ENCODE peak calls at places on chromosomes 16 and 17, in six cellular contexts. One of them, this sample, is unnamed.
A peak's percentile ranks its signal among the peaks of the same experiment; 100 is the strongest.

GRCh38 chr17:28812980-28813377 is 29.6 kb downstream of the FAM222B start:
- DNase-seq in adrenal gland: no peak
- DNase-seq in stomach: no peak
- DNase-seq in heart left ventricle: no peak
- DNase-seq in sigmoid colon: no peak
- DNase-seq in mucosa of descending colon: no peak
- DNase-seq in this sample: no peak

GRCh38 chr16:53695070-53695469 is 8.6 kb downstream of the RPGRIP1L start:
- DNase-seq in adrenal gland: no peak
- DNase-seq in stomach: no peak
- DNase-seq in heart left ventricle: no peak
- DNase-seq in sigmoid colon: no peak
- DNase-seq in mucosa of descending colon: no peak
- DNase-seq in this sample: peak; percentile 45

GRCh38 chr17:68101075-68101991 is 65.8 kb downstream of the KPNA2 start:
- DNase-seq in adrenal gland: peak; percentile 98
- DNase-seq in stomach: peak; percentile 95
- DNase-seq in heart left ventricle: peak; percentile 95
- DNase-seq in sigmoid colon: peak; percentile 97
- DNase-seq in mucosa of descending colon: peak; percentile 96
- DNase-seq in this sample: peak; percentile 76

GRCh38 chr16:89297870-89298545 is 80.5 kb downstream of the ZNF778 start:
- DNase-seq in adrenal gland: no peak
- DNase-seq in stomach: no peak
- DNase-seq in heart left ventricle: no peak
- DNase-seq in sigmoid colon: no peak
- DNase-seq in mucosa of descending colon: no peak
- DNase-seq in this sample: no peak

GRCh38 chr16:84519855-84520254 is 15.4 kb upstream of the MEAK7 start:
- DNase-seq in adrenal gland: no peak
- DNase-seq in stomach: no peak
- DNase-seq in heart left ventricle: no peak
- DNase-seq in sigmoid colon: no peak
- DNase-seq in mucosa of descending colon: peak; percentile 40
- DNase-seq in this sample: no peak

GRCh38 chr16:23514381-23515152 is 4.3 kb upstream of the GGA2 start:
- DNase-seq in adrenal gland: no peak
- DNase-seq in stomach: no peak
- DNase-seq in heart left ventricle: no peak
- DNase-seq in sigmoid colon: no peak
- DNase-seq in mucosa of descending colon: no peak
- DNase-seq in this sample: no peak

GRCh38 chr17:33668516-33668915 is 375.4 kb upstream of the ASIC2 start:
- DNase-seq in adrenal gland: no peak
- DNase-seq in stomach: no peak
- DNase-seq in heart left ventricle: no peak
- DNase-seq in sigmoid colon: no peak
- DNase-seq in mucosa of descending colon: no peak
- DNase-seq in this sample: no peak

GRCh38 chr16:87963400-87963799 is 12.2 kb downstream of the BANP start:
- DNase-seq in adrenal gland: no peak
- DNase-seq in stomach: no peak
- DNase-seq in heart left ventricle: no peak
- DNase-seq in sigmoid colon: no peak
- DNase-seq in mucosa of descending colon: no peak
- DNase-seq in this sample: peak; percentile 34

GRCh38 chr17:28746611-28747045 is 2.8 kb downstream of the TRAF4 start:
- DNase-seq in adrenal gland: peak; percentile 53
- DNase-seq in stomach: peak; percentile 91
- DNase-seq in heart left ventricle: no peak
- DNase-seq in sigmoid colon: no peak
- DNase-seq in mucosa of descending colon: peak; percentile 90
- DNase-seq in this sample: no peak

GRCh38 chr16:31487720-31488629 is 5.1 kb downstream of the SLC5A2 start:
- DNase-seq in adrenal gland: no peak
- DNase-seq in stomach: peak; percentile 75
- DNase-seq in heart left ventricle: peak; percentile 72
- DNase-seq in sigmoid colon: no peak
- DNase-seq in mucosa of descending colon: peak; percentile 87
- DNase-seq in this sample: no peak

GRCh38 chr16:54123766-54124165 is 162.8 kb downstream of the IRX3 start:
- DNase-seq in adrenal gland: no peak
- DNase-seq in stomach: no peak
- DNase-seq in heart left ventricle: no peak
- DNase-seq in sigmoid colon: no peak
- DNase-seq in mucosa of descending colon: no peak
- DNase-seq in this sample: no peak

GRCh38 chr16:86789621-86790051 is 211.3 kb downstream of the FOXL1 start:
- DNase-seq in adrenal gland: no peak
- DNase-seq in stomach: no peak
- DNase-seq in heart left ventricle: no peak
- DNase-seq in sigmoid colon: peak; percentile 58
- DNase-seq in mucosa of descending colon: no peak
- DNase-seq in this sample: no peak

GRCh38 chr16:71440669-71441347 is 1.0 kb downstream of the TLE7 start:
- DNase-seq in adrenal gland: no peak
- DNase-seq in stomach: no peak
- DNase-seq in heart left ventricle: no peak
- DNase-seq in sigmoid colon: no peak
- DNase-seq in mucosa of descending colon: no peak
- DNase-seq in this sample: no peak

GRCh38 chr17:62898239-62898864 is 67.7 kb upstream of the TANC2 start:
- DNase-seq in adrenal gland: no peak
- DNase-seq in stomach: no peak
- DNase-seq in heart left ventricle: no peak
- DNase-seq in sigmoid colon: no peak
- DNase-seq in mucosa of descending colon: no peak
- DNase-seq in this sample: no peak

GRCh38 chr16:12260647-12261262 is 284.2 kb downstream of the SNX29 start:
- DNase-seq in adrenal gland: no peak
- DNase-seq in stomach: no peak
- DNase-seq in heart left ventricle: peak; percentile 64
- DNase-seq in sigmoid colon: no peak
- DNase-seq in mucosa of descending colon: no peak
- DNase-seq in this sample: no peak

GRCh38 chr16:56399047-56399446 is 26.3 kb downstream of the AMFR start:
- DNase-seq in adrenal gland: no peak
- DNase-seq in stomach: no peak
- DNase-seq in heart left ventricle: no peak
- DNase-seq in sigmoid colon: no peak
- DNase-seq in mucosa of descending colon: no peak
- DNase-seq in this sample: no peak

GRCh38 chr17:35337364-35337763 is 36.1 kb downstream of the SLFN11 start:
- DNase-seq in adrenal gland: no peak
- DNase-seq in stomach: no peak
- DNase-seq in heart left ventricle: no peak
- DNase-seq in sigmoid colon: no peak
- DNase-seq in mucosa of descending colon: no peak
- DNase-seq in this sample: no peak

GRCh38 chr17:50072130-50072529 is 16.2 kb downstream of the ITGA3 start:
- DNase-seq in adrenal gland: no peak
- DNase-seq in stomach: no peak
- DNase-seq in heart left ventricle: peak; percentile 53
- DNase-seq in sigmoid colon: no peak
- DNase-seq in mucosa of descending colon: no peak
- DNase-seq in this sample: no peak

GRCh38 chr16:87713469-87714229 is 52.1 kb downstream of the KLHDC4 start:
- DNase-seq in adrenal gland: no peak
- DNase-seq in stomach: no peak
- DNase-seq in heart left ventricle: no peak
- DNase-seq in sigmoid colon: no peak
- DNase-seq in mucosa of descending colon: no peak
- DNase-seq in this sample: no peak

GRCh38 chr16:50602531-50603205 is 54.5 kb downstream of the NKD1 start:
- DNase-seq in adrenal gland: no peak
- DNase-seq in stomach: no peak
- DNase-seq in heart left ventricle: peak; percentile 58
- DNase-seq in sigmoid colon: peak; percentile 79
- DNase-seq in mucosa of descending colon: peak; percentile 48
- DNase-seq in this sample: no peak

GRCh38 chr16:81478294-81478693 is 33.7 kb downstream of the CMIP start:
- DNase-seq in adrenal gland: no peak
- DNase-seq in stomach: no peak
- DNase-seq in heart left ventricle: no peak
- DNase-seq in sigmoid colon: no peak
- DNase-seq in mucosa of descending colon: no peak
- DNase-seq in this sample: no peak

GRCh38 chr16:81483064-81483969 is 38.7 kb downstream of the CMIP start:
- DNase-seq in adrenal gland: no peak
- DNase-seq in stomach: no peak
- DNase-seq in heart left ventricle: no peak
- DNase-seq in sigmoid colon: no peak
- DNase-seq in mucosa of descending colon: no peak
- DNase-seq in this sample: no peak

GRCh38 chr16:81482329-81483063 is 37.9 kb downstream of the CMIP start:
- DNase-seq in adrenal gland: no peak
- DNase-seq in stomach: no peak
- DNase-seq in heart left ventricle: peak; percentile 40
- DNase-seq in sigmoid colon: no peak
- DNase-seq in mucosa of descending colon: no peak
- DNase-seq in this sample: no peak

GRCh38 chr16:81478876-81479496 is 34.4 kb downstream of the CMIP start:
- DNase-seq in adrenal gland: peak; percentile 57
- DNase-seq in stomach: peak; percentile 75
- DNase-seq in heart left ventricle: no peak
- DNase-seq in sigmoid colon: no peak
- DNase-seq in mucosa of descending colon: no peak
- DNase-seq in this sample: no peak

DNA sequence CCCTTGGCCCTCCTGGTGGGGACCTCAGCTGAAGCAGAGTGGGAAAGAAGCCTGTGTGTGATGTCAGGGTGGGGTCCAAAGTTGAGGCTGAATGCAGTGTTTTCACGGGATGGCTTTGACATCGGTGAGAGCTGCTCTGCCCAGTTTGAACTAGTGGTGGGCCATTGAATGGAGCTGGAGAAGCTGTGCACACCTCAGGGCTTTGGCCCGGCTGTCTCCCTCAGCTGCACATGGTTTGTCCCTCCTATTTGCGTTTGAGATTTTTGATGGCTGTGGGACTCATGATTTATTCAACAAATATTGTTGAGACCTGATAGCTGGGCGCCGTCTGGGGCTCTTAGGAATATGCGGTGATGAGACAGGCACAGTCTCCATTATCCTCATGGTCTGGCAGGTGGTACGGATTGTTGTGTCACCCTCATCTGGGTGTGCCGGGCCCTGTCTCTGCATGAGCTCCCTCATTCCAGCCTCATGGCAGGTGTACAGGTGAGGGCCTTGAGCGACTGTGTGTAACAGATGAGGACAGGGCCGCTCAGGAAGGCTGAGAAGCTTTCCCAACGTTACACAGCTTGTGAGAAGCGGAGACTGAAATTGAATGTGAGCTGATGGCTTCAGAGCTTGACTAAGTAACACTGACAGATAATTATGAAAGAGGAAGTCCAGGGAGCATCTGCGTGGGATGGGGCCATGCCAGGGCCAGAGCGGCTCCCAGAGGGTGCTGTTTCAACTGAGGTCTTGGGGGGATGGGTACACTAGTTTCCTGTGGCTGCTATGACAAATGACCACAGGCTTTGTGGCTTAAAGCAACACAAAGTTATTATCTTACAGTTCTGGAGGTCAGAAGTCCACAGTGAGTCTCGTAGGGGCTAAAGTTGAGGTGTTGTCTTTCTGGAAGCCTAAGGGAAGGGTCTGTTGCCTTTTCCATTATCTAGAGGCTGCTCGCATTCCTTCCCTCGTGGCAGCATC is 36.5 kb downstream of the CMIP start:
- DNase-seq in adrenal gland: peak; percentile 73
- DNase-seq in stomach: peak; percentile 57
- DNase-seq in heart left ventricle: peak; percentile 80
- DNase-seq in sigmoid colon: peak; percentile 81
- DNase-seq in mucosa of descending colon: peak; percentile 82
- DNase-seq in this sample: no peak
- TF ChIP-seq CTCF in adrenal gland: no peak
- TF ChIP-seq CTCF in stomach: no peak
- TF ChIP-seq CTCF in heart left ventricle: no peak
- TF ChIP-seq CTCF in sigmoid colon: no peak
- TF ChIP-seq CTCF in mucosa of descending colon: no peak
- TF ChIP-seq CTCF in this sample: no peak

GRCh38 chr17:7405882-7406825 is 1.5 kb upstream of the NLGN2 start:
- DNase-seq in adrenal gland: no peak
- DNase-seq in stomach: no peak
- DNase-seq in heart left ventricle: no peak
- DNase-seq in sigmoid colon: no peak
- DNase-seq in mucosa of descending colon: no peak
- DNase-seq in this sample: no peak
- H3K4me3 ChIP-seq in adrenal gland: peak overlapping the region; percentile 88
- H3K4me3 ChIP-seq in stomach: peak overlapping the region; percentile 71
- H3K4me3 ChIP-seq in heart left ventricle: peak overlapping the region; percentile 74
- H3K4me3 ChIP-seq in sigmoid colon: peak overlapping the region; percentile 89
- H3K4me3 ChIP-seq in mucosa of descending colon: no peak overlapping the region
- H3K4me3 ChIP-seq in this sample: peak overlapping the region; percentile 72

DNA sequence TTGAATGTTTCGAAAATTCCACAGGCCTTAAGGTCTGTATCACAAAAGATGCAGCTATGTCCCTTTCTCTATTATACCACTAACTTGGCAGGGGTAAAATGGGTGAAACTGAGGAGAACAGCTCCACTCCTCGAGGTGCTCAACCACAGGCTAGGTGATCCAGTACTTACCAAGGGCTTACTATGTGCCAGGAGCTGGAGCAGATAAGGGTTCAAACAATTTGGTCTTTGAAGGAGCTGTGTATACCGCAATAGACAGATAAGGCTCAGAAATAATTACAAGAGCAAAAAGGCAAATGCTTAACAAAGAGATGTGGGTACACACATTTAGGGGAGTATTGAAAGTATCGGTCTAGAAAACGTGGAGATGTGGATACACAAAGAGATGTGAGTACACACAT is 1.5 kb downstream of the XPO6 start:
- DNase-seq in adrenal gland: no peak
- DNase-seq in stomach: no peak
- DNase-seq in heart left ventricle: no peak
- DNase-seq in sigmoid colon: no peak
- DNase-seq in mucosa of descending colon: no peak
- DNase-seq in this sample: no peak
- TF ChIP-seq CTCF in adrenal gland: no peak
- TF ChIP-seq CTCF in stomach: no peak
- TF ChIP-seq CTCF in heart left ventricle: no peak
- TF ChIP-seq CTCF in sigmoid colon: no peak
- TF ChIP-seq CTCF in mucosa of descending colon: no peak
- TF ChIP-seq CTCF in this sample: no peak

GRCh38 chr17:39923230-39923629 is 4.2 kb downstream of the ORMDL3 start:
- DNase-seq in adrenal gland: no peak
- DNase-seq in stomach: no peak
- DNase-seq in heart left ventricle: no peak
- DNase-seq in sigmoid colon: no peak
- DNase-seq in mucosa of descending colon: no peak
- DNase-seq in this sample: no peak

GRCh38 chr17:39925282-39926134 is 1.9 kb downstream of the ORMDL3 start:
- DNase-seq in adrenal gland: no peak
- DNase-seq in stomach: no peak
- DNase-seq in heart left ventricle: no peak
- DNase-seq in sigmoid colon: no peak
- DNase-seq in mucosa of descending colon: no peak
- DNase-seq in this sample: no peak

GRCh38 chr17:39922006-39922405 is 3.6 kb upstream of the GSDMB start:
- DNase-seq in adrenal gland: no peak
- DNase-seq in stomach: no peak
- DNase-seq in heart left ventricle: no peak
- DNase-seq in sigmoid colon: no peak
- DNase-seq in mucosa of descending colon: no peak
- DNase-seq in this sample: no peak

GRCh38 chr17:39924691-39925055 is 2.7 kb downstream of the ORMDL3 start:
- DNase-seq in adrenal gland: no peak
- DNase-seq in stomach: no peak
- DNase-seq in heart left ventricle: no peak
- DNase-seq in sigmoid colon: no peak
- DNase-seq in mucosa of descending colon: no peak
- DNase-seq in this sample: no peak

GRCh38 chr17:39923836-39924690 is 3.3 kb downstream of the ORMDL3 start:
- DNase-seq in adrenal gland: no peak
- DNase-seq in stomach: no peak
- DNase-seq in heart left ventricle: peak; percentile 55
- DNase-seq in sigmoid colon: no peak
- DNase-seq in mucosa of descending colon: no peak
- DNase-seq in this sample: no peak
- H3K4me3 ChIP-seq in adrenal gland: no peak overlapping the region
- H3K4me3 ChIP-seq in stomach: no peak overlapping the region
- H3K4me3 ChIP-seq in heart left ventricle: no peak overlapping the region
- H3K4me3 ChIP-seq in sigmoid colon: no peak overlapping the region
- H3K4me3 ChIP-seq in mucosa of descending colon: no peak overlapping the region
- H3K4me3 ChIP-seq in this sample: no peak overlapping the region

This sample was measured in kidney epithelial cell.